ENCODE peak calls at places on chromosomes 16 and 17, in nine cellular contexts. H is stimulated activated CD4-positive, alpha-beta T cell treated with anti-CD3 and anti-CD28 coated beads, Interleukin-2, amount 100 ng/mL, for 4 hours; F is NCI-H1436; M is iris pigment epithelial cell; U is CD4-positive, CD25-positive, alpha-beta regulatory T cell; B is Caki2; E is neuronal stem cell; C is activated CD8-positive, alpha-beta T cell treated with anti-CD3 and anti-CD28 coated beads, Interleukin-2, amount 10 ng/mL, durations not matched to agents 7 days and 5 days; Q is activated CD4-positive, alpha-beta T cell treated with anti-CD3 and anti-CD28 coated beads for 48 hours. R is an unnamed sample.

GRCh38 chr16:68283840-68284595 is 19.7 kb downstream of the SLC7A6 start:
- DNase-seq in B (no peak), Q (no peak), M (no peak), U (no peak), F (no peak), E (no peak), H (no peak), C (peak), R (no peak)

GRCh38 chr17:80491478-80492342 is 15.3 kb upstream of the NPTX1 start:
- DNase-seq in E (peak), F (no peak), C (no peak), H (no peak), Q (no peak), U (no peak), M (no peak), B (no peak), R (no peak)

GRCh38 chr17:4173771-4174170 is 30.8 kb downstream of the CYB5D2 start:
- DNase-seq in B (no peak), Q (no peak), H (no peak), E (no peak), M (no peak), U (no peak), C (no peak), F (no peak), R (no peak)

GRCh38 chr17:55259684-55260111 is 5.1 kb upstream of the HLF start:
- DNase-seq in F (no peak), M (no peak), C (no peak), Q (no peak), H (no peak), B (no peak), U (no peak), E (no peak), R (no peak)

GRCh38 chr16:12661656-12662172 is 142.0 kb downstream of the CPPED1 start:
- DNase-seq in E (peak), Q (peak), F (no peak), C (peak), M (no peak), B (peak), U (no peak), H (no peak), R (peak)

GRCh38 chr17:7137182-7137943 is 22.7 kb upstream of the ASGR2 start:
- DNase-seq in Q (no peak), C (no peak), E (no peak), U (no peak), M (peak), F (no peak), H (no peak), B (no peak), R (no peak)

GRCh38 chr16:68991075-68991474 is 114.4 kb upstream of the HAS3 start:
- DNase-seq in C (no peak), E (no peak), M (no peak), Q (no peak), H (no peak), F (no peak), U (no peak), B (no peak), R (no peak)

GRCh38 chr17:38797828-38798227 is 1.5 kb downstream of the PIP4K2B start:
- DNase-seq in M (peak), H (no peak), F (no peak), B (no peak), Q (no peak), U (no peak), E (no peak), C (no peak), R (peak)

GRCh38 chr17:48215583-48216139 is 108.1 kb downstream of the SNX11 start:
- DNase-seq in B (peak), M (peak), F (no peak), H (no peak), Q (no peak), U (no peak), E (peak), C (no peak), R (peak)

GRCh38 chr17:48586355-48586924 is 3.6 kb downstream of the HOXB3 start:
- DNase-seq in U (no peak), E (no peak), Q (peak), F (no peak), B (no peak), M (no peak), H (no peak), C (peak), R (peak)

GRCh38 chr16:56848955-56849689 is 15.9 kb upstream of the SLC12A3 start:
- DNase-seq in U (no peak), H (no peak), C (no peak), E (no peak), Q (no peak), M (peak), F (no peak), B (no peak), R (peak)

GRCh38 chr17:55717898-55718735 is 4.5 kb downstream of the TMEM100 start:
- DNase-seq in M (peak), E (peak), Q (peak), F (peak), U (peak), B (peak), C (peak), H (peak), R (peak)

GRCh38 chr17:32497431-32498205 is 10.8 kb downstream of the CDK5R1 start:
- DNase-seq in H (no peak), E (no peak), U (no peak), C (no peak), M (peak), B (no peak), Q (no peak), F (no peak), R (peak)

GRCh38 chr16:66490774-66491715 is 58.9 kb downstream of the TK2 start:
- DNase-seq in H (no peak), E (no peak), F (no peak), C (no peak), U (no peak), B (no peak), M (no peak), Q (no peak), R (no peak)

GRCh38 chr16:89374393-89374948 is 115.9 kb downstream of the ANKRD11 start:
- DNase-seq in E (no peak), B (no peak), F (no peak), Q (no peak), C (no peak), M (peak), H (no peak), U (no peak), R (peak)

GRCh38 chr16:26830716-26831115 is 236.0 kb upstream of the C16orf82 start:
- DNase-seq in C (no peak), E (no peak), M (no peak), U (no peak), H (no peak), Q (no peak), F (peak), B (no peak), R (no peak)